ENCODE peak calls at places on chromosomes 1 and 21, in six cellular contexts. Z is ovary, U is keratinocyte, B is tibial artery, C is left ventricle myocardium inferior, L is gastrocnemius medialis. M is an unnamed sample.

GRCh38 chr21:34886554-34887385 is 162.3 kb downstream of the RUNX1 start:
- DNase-seq in B (peak; percentile 40), L (peak; percentile 31), C (peak; percentile 27), U (no peak), Z (peak; percentile 36), M (no peak)

GRCh38 chr1:30450148-30450817 is 273.1 kb downstream of the MATN1 start:
- DNase-seq in B (no peak), Z (no peak), U (no peak), L (no peak), C (no peak), M (no peak)

GRCh38 chr1:241939798-241940197 is 17.8 kb upstream of the BECN2 start:
- DNase-seq in U (no peak), B (no peak), L (no peak), C (no peak), Z (no peak), M (no peak)

GRCh38 chr1:93784538-93784937 is 94.5 kb downstream of the DNTTIP2 start:
- DNase-seq in L (no peak), U (no peak), C (no peak), Z (no peak), B (no peak), M (no peak)

GRCh38 chr1:6245869-6246496 is 2.0 kb downstream of the HES3 start:
- DNase-seq in L (no peak), C (no peak), Z (no peak), B (no peak), U (no peak), M (no peak)

GRCh38 chr1:156407344-156407743 is 38.3 kb downstream of the RHBG start:
- DNase-seq in U (no peak), B (no peak), Z (no peak), C (no peak), L (no peak), M (no peak)

GRCh38 chr1:183580281-183580682 is 10.0 kb downstream of the NCF2 start:
- DNase-seq in U (no peak), Z (no peak), L (peak; percentile 36), B (peak; percentile 41), C (no peak), M (peak; percentile 37)

GRCh38 chr21:25457946-25458345 is 149.3 kb downstream of the MRPL39 start:
- DNase-seq in L (no peak), U (no peak), Z (no peak), B (no peak), C (no peak), M (no peak)

GRCh38 chr1:7902478-7903084 is 38.1 kb downstream of the TNFRSF9 start:
- DNase-seq in Z (peak; percentile 15), B (peak; percentile 38), C (peak; percentile 52), U (no peak), L (peak; percentile 32), M (peak; percentile 91)

GRCh38 chr1:226895644-226896043 is 25.2 kb downstream of the PSEN2 start:
- DNase-seq in C (no peak), U (no peak), L (no peak), B (no peak), Z (no peak), M (no peak)

GRCh38 chr1:161096514-161096913 is 1.6 kb upstream of the KLHDC9 start:
- DNase-seq in C (peak; percentile 41), L (peak; percentile 72), U (no peak), B (peak; percentile 77), Z (no peak), M (no peak)

GRCh38 chr1:245014247-245015029 is 140.3 kb upstream of the KIF26B start:
- DNase-seq in B (no peak), L (no peak), Z (no peak), C (no peak), U (no peak), M (no peak)

GRCh38 chr1:42765271-42765670 is 1.6 kb downstream of the P3H1 start:
- DNase-seq in Z (no peak), C (no peak), B (no peak), U (no peak), L (no peak), M (no peak)

GRCh38 chr1:29513357-29513756 is 277.0 kb downstream of the PTPRU start:
- DNase-seq in U (no peak), L (peak; percentile 48), B (no peak), Z (no peak), C (peak; percentile 22), M (peak; percentile 58)

GRCh38 chr1:221855156-221855555 is 113.3 kb upstream of the DUSP10 start:
- DNase-seq in C (no peak), B (no peak), U (no peak), Z (no peak), L (no peak), M (no peak)

GRCh38 chr1:31782066-31782762 is 18.1 kb upstream of the ADGRB2 start:
- DNase-seq in L (no peak), Z (no peak), U (no peak), C (no peak), B (no peak), M (no peak)

GRCh38 chr1:203327684-203328457 is 22.6 kb downstream of the BTG2 start:
- DNase-seq in U (no peak), L (peak; percentile 71), C (peak; percentile 63), Z (no peak), B (peak; percentile 79), M (no peak)

GRCh38 chr21:44441581-44442265 is 13.6 kb upstream of the LRRC3 start:
- DNase-seq in C (no peak), L (no peak), U (no peak), Z (no peak), B (no peak), M (no peak)

GRCh38 chr1:113931456-113931855 is 2.3 kb downstream of the HIPK1 start:
- DNase-seq in U (no peak), Z (no peak), B (no peak), L (no peak), C (no peak), M (no peak)

GRCh38 chr1:22380024-22380785 is 71.4 kb upstream of the ZBTB40 start:
- DNase-seq in C (no peak), B (no peak), U (no peak), Z (no peak), L (no peak), M (no peak)

GRCh38 chr21:34881894-34882371 is 167.2 kb downstream of the RUNX1 start:
- DNase-seq in Z (no peak), U (peak; percentile 45), L (no peak), B (no peak), C (no peak), M (no peak)

GRCh38 chr1:5885471-5886139 is 106.6 kb downstream of the NPHP4 start:
- DNase-seq in B (no peak), L (no peak), U (no peak), Z (no peak), C (no peak), M (no peak)

GRCh38 chr1:59184506-59184905 is 112.4 kb upstream of the FGGY start:
- DNase-seq in L (no peak), Z (no peak), C (no peak), B (no peak), U (no peak), M (no peak)

GRCh38 chr1:23481904-23482303 is 2.1 kb downstream of the ASAP3 start:
- DNase-seq in B (no peak), L (no peak), Z (no peak), U (no peak), C (no peak), M (no peak)

GRCh38 chr1:23481026-23481597 is 2.9 kb downstream of the ASAP3 start:
- DNase-seq in B (no peak), Z (no peak), U (no peak), L (no peak), C (no peak), M (no peak)

GRCh38 chr1:23480187-23481025 is 3.6 kb downstream of the ASAP3 start:
- DNase-seq in C (no peak), B (no peak), L (no peak), Z (no peak), U (no peak), M (no peak)

GRCh38 chr1:23477359-23478144 is 6.4 kb downstream of the ASAP3 start:
- DNase-seq in C (no peak), B (no peak), Z (no peak), U (peak; percentile 66), L (no peak), M (no peak)

DNA sequence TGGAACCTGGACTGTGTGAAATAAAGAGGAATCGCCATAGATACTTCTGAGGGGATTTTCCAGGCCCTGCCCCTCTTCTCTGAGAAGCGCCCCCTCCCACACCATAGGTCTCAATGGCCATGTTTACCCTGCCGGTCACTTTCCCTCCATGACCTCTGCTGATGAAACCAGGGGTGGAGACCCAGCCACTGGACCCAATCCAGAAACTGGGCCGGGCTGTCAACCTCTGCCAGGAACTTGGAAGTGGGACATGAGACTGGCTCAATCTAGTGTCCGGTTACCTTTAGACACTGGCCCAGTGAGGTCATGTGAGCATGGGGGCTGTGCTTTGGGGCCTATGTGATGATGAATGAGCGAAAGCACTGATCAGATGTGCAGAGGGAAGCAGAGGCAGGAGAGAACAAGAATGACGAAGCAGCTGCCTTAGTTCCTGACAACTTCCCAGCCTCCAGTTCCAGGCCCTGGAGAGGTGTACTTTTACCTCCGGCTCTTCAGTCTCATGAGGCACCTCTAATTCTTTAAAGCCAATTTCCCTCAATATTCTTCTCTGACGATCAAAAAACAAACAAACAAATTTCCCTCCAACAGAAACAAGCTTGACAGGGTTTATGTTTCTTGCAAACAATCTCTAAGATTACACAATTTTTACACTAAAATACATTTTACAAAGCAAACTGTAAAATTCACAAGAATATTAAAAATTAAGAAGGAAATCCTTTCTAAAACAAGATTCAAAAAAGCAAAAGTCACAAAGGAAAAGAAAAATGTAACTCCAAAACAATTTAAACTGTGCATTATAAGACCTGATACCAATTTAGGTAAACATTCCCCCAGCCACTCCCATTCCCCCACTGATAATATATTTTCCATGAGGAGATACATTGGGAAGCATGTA is 4.8 kb downstream of the ASAP3 start:
- DNase-seq in B (peak; percentile 87), L (peak; percentile 99), Z (peak; percentile 63), C (peak; percentile 87), U (no peak), M (no peak)
- H3K4me3 ChIP-seq in B (no peak overlapping the region), L (no peak overlapping the region), Z (no peak overlapping the region), C (no peak overlapping the region), U (no peak overlapping the region), M (no peak overlapping the region)

GRCh38 chr1:27321813-27322568 is at the start of gene TMEM222:
- DNase-seq in U (peak; percentile 76), C (peak; percentile 98), Z (peak; percentile 94), B (peak; percentile 96), L (peak; percentile 95), M (no peak)

GRCh38 chr1:27316860-27317259 is 5.1 kb upstream of the TMEM222 start:
- DNase-seq in U (no peak), C (no peak), B (no peak), Z (no peak), L (no peak), M (no peak)

GRCh38 chr1:27318137-27318536 is 3.8 kb upstream of the TMEM222 start:
- DNase-seq in C (no peak), B (no peak), U (no peak), L (no peak), Z (no peak), M (no peak)

GRCh38 chr1:27314737-27315136 is 7.2 kb upstream of the TMEM222 start:
- DNase-seq in B (no peak), U (no peak), L (no peak), C (no peak), Z (no peak), M (no peak)

GRCh38 chr1:27318596-27318995 is 3.4 kb upstream of the TMEM222 start:
- DNase-seq in B (no peak), Z (no peak), L (no peak), U (no peak), C (no peak), M (no peak)
- H3K4me3 ChIP-seq in B (no peak overlapping the region), Z (no peak overlapping the region), L (no peak overlapping the region), U (no peak overlapping the region), C (no peak overlapping the region), M (no peak overlapping the region)

GRCh38 chr1:167013124-167013900 is 24.2 kb downstream of the MAEL start:
- DNase-seq in U (peak; percentile 1), C (no peak), L (no peak), Z (no peak), B (no peak), M (no peak)
- H3K4me3 ChIP-seq in U (no peak overlapping the region), C (no peak overlapping the region), L (no peak overlapping the region), Z (no peak overlapping the region), B (no peak overlapping the region), M (no peak overlapping the region)

GRCh38 chr1:201022824-201023516 is 544 bp downstream of the KIF21B start:
- DNase-seq in B (no peak), L (no peak), Z (no peak), C (no peak), U (no peak), M (no peak)
- H3K4me3 ChIP-seq in B (peak overlapping the region; percentile 55), L (peak overlapping the region; percentile 50), Z (peak overlapping the region; percentile 41), C (peak overlapping the region; percentile 69), U (peak overlapping the region; percentile 51), M (peak overlapping the region; percentile 64)

M was measured in iPS DF 6.9.